ENCODE peak calls at places on chromosomes 16 and 17, in six cellular contexts. Q is AG04450, J is neural crest cell, E is choroid plexus epithelial cell, C is uterus, V is epithelial cell of esophagus. Z is an unnamed sample.

GRCh38 chr17:32007463-32008298 is 498 bp downstream of the LRRC37B start:
- DNase-seq in Q (no peak), J (peak; percentile 41), E (peak; percentile 28), C (peak; percentile 27), V (peak; percentile 41), Z (no peak)

GRCh38 chr16:71568541-71568940 is 8.4 kb downstream of the TAT start:
- DNase-seq in Q (no peak), J (no peak), E (peak; percentile 68), C (no peak), V (no peak), Z (no peak)

GRCh38 chr17:82698974-82699442 is 510 bp upstream of the RAB40B start:
- DNase-seq in Q (no peak), J (no peak), E (peak; percentile 10), C (no peak), V (peak; percentile 17), Z (no peak)

GRCh38 chr17:82603981-82604448 is 44.2 kb downstream of the WDR45B start:
- DNase-seq in Q (no peak), J (no peak), E (peak; percentile 69), C (no peak), V (no peak), Z (no peak)

GRCh38 chr16:66512589-66513404 is 37.1 kb downstream of the TK2 start:
- DNase-seq in Q (no peak), J (no peak), E (peak; percentile 79), C (no peak), V (peak; percentile 70), Z (no peak)

GRCh38 chr17:73838815-73839214 is 194.6 kb upstream of the SDK2 start:
- DNase-seq in Q (no peak), J (no peak), E (no peak), C (no peak), V (no peak), Z (no peak)

GRCh38 chr16:58426095-58426494 is 33.8 kb downstream of the GINS3 start:
- DNase-seq in Q (no peak), J (no peak), E (no peak), C (no peak), V (no peak), Z (no peak)

GRCh38 chr17:1162116-1162855 is 17.5 kb downstream of the ABR start:
- DNase-seq in Q (no peak), J (no peak), E (no peak), C (no peak), V (no peak), Z (no peak)

GRCh38 chr16:10668322-10669045 is 26.2 kb downstream of the TEKT5 start:
- DNase-seq in Q (no peak), J (peak; percentile 14), E (peak; percentile 25), C (no peak), V (peak; percentile 18), Z (peak; percentile 35)

GRCh38 chr17:40496170-40496569 is 5.3 kb downstream of the TNS4 start:
- DNase-seq in Q (no peak), J (no peak), E (no peak), C (no peak), V (no peak), Z (no peak)

GRCh38 chr17:65594585-65594940 is 33.1 kb upstream of the AXIN2 start:
- DNase-seq in Q (peak; percentile 6), J (no peak), E (peak; percentile 59), C (no peak), V (no peak), Z (no peak)

GRCh38 chr16:66292241-66292935 is 74.1 kb upstream of the CDH5 start:
- DNase-seq in Q (no peak), J (no peak), E (no peak), C (no peak), V (no peak), Z (no peak)

GRCh38 chr17:10126554-10127493 is 71.6 kb downstream of the GAS7 start:
- DNase-seq in Q (no peak), J (no peak), E (peak; percentile 82), C (peak; percentile 72), V (no peak), Z (no peak)

GRCh38 chr16:8080817-8081216 is 509.5 kb downstream of the TMEM114 start:
- DNase-seq in Q (no peak), J (no peak), E (no peak), C (no peak), V (no peak), Z (no peak)

GRCh38 chr17:47889734-47890529 is 6.1 kb upstream of the SP2 start:
- DNase-seq in Q (peak; percentile 69), J (peak; percentile 91), E (peak; percentile 89), C (peak; percentile 84), V (peak; percentile 89), Z (peak; percentile 53)

GRCh38 chr17:78912082-78912481 is 9.1 kb upstream of the CEP295NL start:
- DNase-seq in Q (no peak), J (no peak), E (no peak), C (no peak), V (no peak), Z (no peak)

GRCh38 chr17:746181-746580 is 5.9 kb downstream of the GEMIN4 start:
- DNase-seq in Q (no peak), J (no peak), E (no peak), C (no peak), V (no peak), Z (no peak)

GRCh38 chr16:56354746-56355145 is 70.6 kb downstream of the AMFR start:
- DNase-seq in Q (no peak), J (no peak), E (no peak), C (peak; percentile 14), V (no peak), Z (no peak)

GRCh38 chr17:1485311-1485747 is 7.2 kb downstream of the MYO1C start:
- DNase-seq in Q (no peak), J (peak; percentile 52), E (no peak), C (peak; percentile 64), V (no peak), Z (no peak)

GRCh38 chr17:36148559-36149295 is 27.7 kb downstream of the TBC1D3B start:
- DNase-seq in Q (peak; percentile 45), J (peak; percentile 78), E (peak; percentile 71), C (peak; percentile 57), V (peak; percentile 80), Z (peak; percentile 48)

GRCh38 chr17:49549691-49550678 is 25.7 kb upstream of the NXPH3 start:
- DNase-seq in Q (no peak), J (no peak), E (no peak), C (no peak), V (no peak), Z (no peak)

GRCh38 chr17:57810740-57811632 is 38.9 kb downstream of the MRPS23 start:
- DNase-seq in Q (no peak), J (no peak), E (peak; percentile 86), C (peak; percentile 52), V (no peak), Z (no peak)
- TF ChIP-seq CTCF in Q (no peak), J (no peak), E (no peak), C (no peak), V (no peak), Z (no peak)

GRCh38 chr17:34445145-34445544 is 82.1 kb upstream of the CCL1 start:
- DNase-seq in Q (no peak), J (no peak), E (no peak), C (no peak), V (no peak), Z (no peak)

GRCh38 chr17:34442387-34443111 is 79.5 kb upstream of the CCL1 start:
- DNase-seq in Q (no peak), J (no peak), E (no peak), C (no peak), V (no peak), Z (no peak)

GRCh38 chr17:34447406-34447805 is 84.4 kb upstream of the CCL1 start:
- DNase-seq in Q (no peak), J (no peak), E (no peak), C (no peak), V (no peak), Z (no peak)

DNA sequence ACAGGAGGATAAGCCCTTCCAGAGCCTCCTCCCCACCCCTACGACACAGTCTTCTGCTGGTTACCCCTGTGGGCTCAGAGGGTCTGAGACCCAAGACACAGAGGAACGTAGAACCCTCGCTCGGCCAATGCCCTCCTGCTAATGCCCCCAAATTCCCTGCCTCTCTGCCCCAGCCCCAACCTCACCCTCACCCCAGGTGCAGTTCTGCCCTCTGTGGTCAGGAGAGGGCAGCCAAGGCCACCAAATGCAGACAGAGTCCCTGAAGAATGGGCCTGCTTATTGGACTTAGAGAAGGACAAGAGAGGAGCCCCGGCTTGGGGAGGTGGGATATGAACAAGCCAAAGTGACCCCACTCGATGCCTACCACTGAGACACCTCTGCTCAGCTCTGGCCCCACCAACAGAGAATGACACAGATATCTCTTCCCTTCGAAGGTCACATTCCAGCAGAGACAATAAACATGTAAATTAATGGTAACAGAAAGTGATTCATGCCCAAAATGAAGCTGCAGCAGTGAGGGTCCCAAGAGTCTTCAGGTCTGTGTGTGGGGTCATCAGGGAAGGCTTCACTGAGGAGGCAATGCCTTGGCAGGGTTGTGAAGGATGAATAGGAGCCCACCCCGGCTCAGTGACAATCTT is 80.9 kb upstream of the CCL1 start:
- DNase-seq in Q (no peak), J (peak; percentile 14), E (no peak), C (no peak), V (no peak), Z (no peak)
- TF ChIP-seq CTCF in Q (no peak), J (peak; percentile 47), E (no peak), C (peak; percentile 10), V (peak; percentile 29), Z (peak; percentile 39)

GRCh38 chr17:43366809-43367587 is 31.8 kb upstream of the ARL4D start:
- DNase-seq in Q (no peak), J (no peak), E (peak; percentile 46), C (no peak), V (no peak), Z (no peak)

GRCh38 chr17:43371227-43371821 is 27.5 kb upstream of the ARL4D start:
- DNase-seq in Q (no peak), J (no peak), E (no peak), C (no peak), V (no peak), Z (no peak)

GRCh38 chr17:43369986-43370385 is 28.8 kb upstream of the ARL4D start:
- DNase-seq in Q (no peak), J (no peak), E (no peak), C (no peak), V (no peak), Z (no peak)

GRCh38 chr17:43367588-43368242 is 31.1 kb upstream of the ARL4D start:
- DNase-seq in Q (peak; percentile 97), J (peak; percentile 21), E (peak; percentile 98), C (no peak), V (peak; percentile 49), Z (no peak)

GRCh38 chr17:43368740-43369506 is 29.9 kb upstream of the ARL4D start:
- DNase-seq in Q (no peak), J (peak; percentile 53), E (peak; percentile 90), C (peak; percentile 85), V (peak; percentile 83), Z (no peak)
- TF ChIP-seq CTCF in Q (no peak), J (no peak), E (peak; percentile 32), C (peak; percentile 3), V (no peak), Z (peak; percentile 9)

DNA sequence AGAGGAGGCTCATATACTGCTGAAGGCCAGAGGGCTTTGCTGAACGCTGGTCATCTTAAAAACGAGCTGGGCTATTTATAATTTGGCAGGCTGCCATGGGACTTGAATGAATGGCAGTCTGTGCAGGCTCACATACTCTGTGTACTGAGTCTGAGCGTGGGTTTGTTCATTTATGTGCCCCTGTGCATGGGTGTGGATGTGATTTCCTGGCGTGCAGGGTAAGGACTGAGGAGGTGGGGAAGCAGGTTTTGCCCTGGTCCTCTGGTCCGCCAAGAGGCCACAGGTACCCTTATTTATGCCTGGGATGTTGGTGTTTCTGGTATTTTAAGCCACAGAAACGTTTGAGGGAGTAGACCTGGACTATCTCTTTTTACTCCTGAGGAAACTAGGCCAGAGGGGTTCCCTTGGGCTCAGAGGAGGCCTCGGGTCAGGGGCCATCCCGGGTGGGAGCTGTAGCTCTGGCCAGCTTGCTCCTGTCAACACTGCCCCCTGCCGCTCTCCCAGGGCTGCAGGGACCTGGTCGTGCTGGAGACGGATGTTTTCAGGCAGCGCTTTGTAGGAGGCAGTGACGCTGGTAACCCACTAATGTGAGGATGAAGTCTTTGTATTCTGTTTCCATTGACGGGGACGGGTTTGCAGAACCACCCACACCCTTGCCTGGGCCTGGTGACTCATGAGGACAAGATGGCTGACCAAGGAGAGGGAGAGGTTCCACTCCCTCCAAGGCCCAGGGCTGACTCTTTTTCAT is 184.4 kb downstream of the MSI2 start:
- DNase-seq in Q (peak; percentile 46), J (peak; percentile 67), E (peak; percentile 94), C (peak; percentile 52), V (peak; percentile 86), Z (no peak)
- TF ChIP-seq CTCF in Q (peak; percentile 36), J (peak; percentile 64), E (peak; percentile 80), C (peak; percentile 28), V (peak; percentile 33), Z (peak; percentile 3)

Z was measured in D721Med.